ENCODE peak calls at places on chromosomes 6 and 20, in five cellular contexts. P is cardiac muscle cell; Y is foreskin keratinocyte; Z is lower lobe of right lung; F is CD4-positive, alpha-beta T cell. I is an unnamed sample.

GRCh38 chr6:16276991-16277981 is 38.9 kb downstream of the GMPR start:
- DNase-seq in Z (peak; percentile 58), Y (peak; percentile 73), P (peak; percentile 89), F (no peak), I (peak; percentile 90)

GRCh38 chr6:160960839-160961238 is 30.7 kb upstream of the MAP3K4 start:
- DNase-seq in Y (no peak), F (no peak), P (no peak), Z (no peak), I (no peak)

GRCh38 chr6:153564803-153565202 is 433.7 kb upstream of the RGS17 start:
- DNase-seq in Y (no peak), F (no peak), Z (no peak), P (no peak), I (no peak)

GRCh38 chr20:289693-290080 is 863 bp downstream of the C20orf96 start:
- DNase-seq in Y (no peak), P (peak; percentile 15), Z (no peak), F (no peak), I (no peak)

GRCh38 chr6:148972481-148972880 is 225.7 kb downstream of the UST start:
- DNase-seq in Z (peak; percentile 55), Y (peak; percentile 53), F (peak; percentile 11), P (no peak), I (peak; percentile 68)

GRCh38 chr6:143399176-143399575 is 51.3 kb downstream of the ADAT2 start:
- DNase-seq in Y (no peak), P (peak; percentile 33), Z (no peak), F (no peak), I (no peak)

GRCh38 chr6:75757295-75757694 is 8.3 kb downstream of the MYO6 start:
- DNase-seq in Z (no peak), P (no peak), Y (no peak), F (no peak), I (no peak)

GRCh38 chr6:514396-514973 is 122.9 kb downstream of the IRF4 start:
- DNase-seq in P (no peak), Z (no peak), F (no peak), Y (no peak), I (no peak)

GRCh38 chr6:89716532-89716931 is 78.0 kb upstream of the LYRM2 start:
- DNase-seq in Z (no peak), F (no peak), P (peak; percentile 10), Y (no peak), I (peak; percentile 4)

GRCh38 chr6:130811932-130812331 is 15.3 kb upstream of the SMLR1 start:
- DNase-seq in P (no peak), F (no peak), Z (no peak), Y (no peak), I (no peak)

GRCh38 chr6:3324262-3324942 is 65.7 kb downstream of the PSMG4 start:
- DNase-seq in Y (peak; percentile 35), F (no peak), P (peak; percentile 90), Z (no peak), I (peak; percentile 87)

GRCh38 chr20:58652606-58653303 is 1.7 kb downstream of the STX16 start:
- DNase-seq in P (peak; percentile 23), F (no peak), Z (no peak), Y (no peak), I (peak; percentile 22)

GRCh38 chr6:21115111-21115510 is 478.4 kb upstream of the SOX4 start:
- DNase-seq in F (no peak), Y (no peak), Z (no peak), P (peak; percentile 83), I (no peak)

GRCh38 chr6:81727876-81728517 is 24.5 kb downstream of the TENT5A start:
- DNase-seq in Z (no peak), F (no peak), P (no peak), Y (no peak), I (peak; percentile 65)

GRCh38 chr6:53119772-53120409 is 28.8 kb downstream of the GCM1 start:
- DNase-seq in F (no peak), Z (no peak), Y (no peak), P (peak; percentile 25), I (peak; percentile 86)

GRCh38 chr6:112357801-112358200 is 10.7 kb downstream of the RFPL4B start:
- DNase-seq in Y (peak; percentile 20), Z (no peak), P (peak; percentile 42), F (no peak), I (peak; percentile 60)

GRCh38 chr6:28474441-28475219 is 31.3 kb upstream of the ZSCAN23 start:
- DNase-seq in Y (peak; percentile 68), P (peak; percentile 85), Z (no peak), F (no peak), I (peak; percentile 82)

GRCh38 chr6:42766163-42766670 is 15.6 kb upstream of the BICRAL start:
- DNase-seq in P (no peak), F (no peak), Y (peak; percentile 63), Z (no peak), I (peak; percentile 86)

GRCh38 chr6:37665309-37665708 is 32.4 kb downstream of the MDGA1 start:
- DNase-seq in F (no peak), Y (no peak), Z (no peak), P (no peak), I (no peak)

GRCh38 chr6:159691133-159691962 is 1.7 kb downstream of the SOD2 start:
- DNase-seq in Y (peak; percentile 55), F (no peak), P (peak; percentile 95), Z (no peak), I (peak; percentile 86)

GRCh38 chr6:139402935-139403386 is 28.5 kb upstream of the CITED2 start:
- DNase-seq in F (no peak), Y (no peak), P (peak; percentile 65), Z (no peak), I (peak; percentile 33)

GRCh38 chr6:465531-466348 is 74.2 kb downstream of the IRF4 start:
- DNase-seq in Z (no peak), P (no peak), Y (no peak), F (no peak), I (no peak)

GRCh38 chr6:138645976-138646640 is 127.5 kb upstream of the CCDC28A start:
- DNase-seq in F (no peak), Z (no peak), Y (no peak), P (peak; percentile 58), I (no peak)

GRCh38 chr6:26576929-26577719 is 19.6 kb upstream of the ABT1 start:
- DNase-seq in Z (peak; percentile 65), F (peak; percentile 45), P (peak; percentile 78), Y (peak; percentile 60), I (peak; percentile 74)

GRCh38 chr20:10602141-10602660 is 71.6 kb downstream of the JAG1 start:
- DNase-seq in P (no peak), Z (no peak), F (no peak), Y (no peak), I (no peak)

GRCh38 chr20:4119854-4120209 is 104.5 kb upstream of the RNF24 start:
- DNase-seq in Y (no peak), Z (no peak), P (peak; percentile 73), F (no peak), I (no peak)

GRCh38 chr6:132401941-132402275 is 633 bp upstream of the MOXD1 start:
- DNase-seq in Y (no peak), F (no peak), Z (no peak), P (no peak), I (no peak)

GRCh38 chr6:132399376-132400074 is 1.8 kb downstream of the MOXD1 start:
- DNase-seq in Y (peak; percentile 23), Z (no peak), F (no peak), P (peak; percentile 36), I (peak; percentile 21)

GRCh38 chr6:132401120-132401940 is at the start of gene MOXD1:
- DNase-seq in F (no peak), P (peak; percentile 68), Z (no peak), Y (no peak), I (no peak)

GRCh38 chr6:132404330-132404729 is 3.1 kb upstream of the MOXD1 start:
- DNase-seq in F (no peak), Z (no peak), P (no peak), Y (no peak), I (no peak)

GRCh38 chr6:132400641-132401119 is 595 bp downstream of the MOXD1 start:
- DNase-seq in Y (no peak), F (no peak), Z (no peak), P (no peak), I (no peak)
- H3K27me3 ChIP-seq in Y (peaks cover 50% of the 10 kb centered on the region), F (peaks cover 58% of the 10 kb centered on the region), Z (peaks cover 38% of the 10 kb centered on the region), P (peaks cover 63% of the 10 kb centered on the region), I (peaks cover 19% of the 10 kb centered on the region)

GRCh38 chr20:63399596-63400375 is 38.6 kb upstream of the CHRNA4 start:
- DNase-seq in Y (no peak), F (no peak), Z (no peak), P (no peak), I (no peak)

GRCh38 chr20:63401384-63402110 is 40.4 kb upstream of the CHRNA4 start:
- DNase-seq in Y (no peak), Z (no peak), P (no peak), F (no peak), I (no peak)

GRCh38 chr20:63402178-63402859 is 41.2 kb upstream of the CHRNA4 start:
- DNase-seq in F (no peak), P (no peak), Z (no peak), Y (no peak), I (no peak)

GRCh38 chr20:63398744-63399514 is 37.8 kb upstream of the CHRNA4 start:
- DNase-seq in P (no peak), Y (no peak), F (no peak), Z (no peak), I (no peak)

DNA sequence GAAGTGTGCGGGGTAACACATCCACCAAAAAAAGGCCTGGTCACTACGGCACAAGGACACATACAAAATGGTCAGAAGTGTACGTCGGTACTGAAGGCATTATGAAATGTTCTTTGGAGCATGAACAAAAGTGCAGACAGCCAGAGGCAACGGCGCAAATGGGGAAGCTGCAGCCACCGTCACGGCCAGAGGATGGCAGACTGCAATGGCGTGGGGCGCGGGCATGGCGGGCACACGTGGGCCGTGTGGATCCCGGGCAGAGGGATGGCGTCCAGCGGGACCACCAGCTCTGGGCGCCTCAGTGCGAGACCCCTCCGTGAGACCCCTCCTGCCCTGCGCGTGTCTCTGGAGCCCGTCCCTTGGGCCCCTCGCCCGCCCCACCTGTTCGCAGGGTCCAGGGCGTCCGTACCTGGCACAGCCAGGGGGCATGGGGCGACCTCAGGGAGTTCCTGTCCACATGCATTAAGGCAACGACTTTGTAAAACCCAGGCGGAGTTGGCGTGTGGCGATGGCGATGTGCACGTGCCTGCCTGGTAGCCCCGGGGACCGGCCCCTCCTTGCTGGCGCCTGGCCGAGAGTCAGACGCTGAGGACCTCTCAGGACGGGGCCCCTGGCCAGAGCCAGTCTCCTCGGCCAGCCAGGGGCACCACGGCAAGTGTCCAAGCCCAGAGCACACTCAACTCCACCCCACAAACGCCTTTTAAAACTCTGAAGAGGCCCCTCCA is 39.5 kb upstream of the CHRNA4 start:
- DNase-seq in Y (no peak), Z (no peak), F (no peak), P (no peak), I (no peak)
- H3K27me3 ChIP-seq in Y (no peaks in the 10 kb centered on the region), Z (peaks cover 7% of the 10 kb centered on the region), F (peaks cover 3% of the 10 kb centered on the region), P (no peaks in the 10 kb centered on the region), I (no peaks in the 10 kb centered on the region)

GRCh38 chr20:51204051-51204450 is 181.1 kb upstream of the KCNG1 start:
- DNase-seq in Y (no peak), F (no peak), Z (no peak), P (no peak), I (no peak)
- H3K27me3 ChIP-seq in Y (peaks cover 9% of the 10 kb centered on the region), F (peaks cover 3% of the 10 kb centered on the region), Z (peaks cover 8% of the 10 kb centered on the region), P (no peaks in the 10 kb centered on the region), I (peaks cover 7% of the 10 kb centered on the region)

DNA sequence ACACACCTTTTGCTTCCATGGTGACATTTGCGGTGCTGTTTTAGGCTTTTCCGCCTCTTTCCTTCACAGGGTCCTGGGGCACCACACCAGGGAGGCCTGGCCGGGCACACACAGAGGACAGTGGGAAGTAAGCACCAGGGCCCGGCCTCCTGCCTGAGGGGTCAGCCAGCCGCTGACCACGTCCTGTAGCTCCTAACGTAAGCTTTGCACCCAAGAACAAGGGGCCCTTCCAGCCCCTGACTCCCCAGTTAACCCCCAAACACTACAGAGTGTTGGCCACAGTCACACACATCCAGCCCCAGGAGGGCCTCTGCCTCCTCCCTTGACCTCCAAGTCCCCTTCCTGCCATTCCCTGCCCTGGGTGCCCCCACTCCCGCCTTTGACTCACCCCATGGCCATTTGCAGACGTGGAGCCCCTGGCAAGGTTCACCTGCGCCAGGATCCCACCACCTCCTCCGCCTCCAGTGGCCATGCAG is 54.7 kb downstream of the YTHDF1 start:
- DNase-seq in Y (no peak), P (no peak), Z (no peak), F (no peak), I (no peak)
- H3K27me3 ChIP-seq in Y (peaks cover 8% of the 10 kb centered on the region), P (peaks cover 22% of the 10 kb centered on the region), Z (peaks cover 45% of the 10 kb centered on the region), F (peaks cover 14% of the 10 kb centered on the region), I (peaks cover 2% of the 10 kb centered on the region)

I was measured in bronchial epithelial cell.